ENCODE peak calls at places on chromosomes 16 and 17, in eight cellular contexts. F, M, Z, O, R, K, I and E are unnamed samples.

GRCh38 chr16:29909398-29909797 is 9.1 kb downstream of the ASPHD1 start:
- DNase-seq in F (no peak), M (no peak), Z (no peak), O (no peak), R (no peak), K (no peak), I (no peak), E (no peak)

GRCh38 chr16:76963614-76964315 is 227.2 kb upstream of the MON1B start:
- DNase-seq in F (no peak), M (no peak), Z (no peak), O (no peak), R (peak; percentile 80), K (no peak), I (no peak), E (peak; percentile 30)

GRCh38 chr16:19135896-19136438 is 22.2 kb downstream of the ITPRIPL2 start:
- DNase-seq in F (peak; percentile 93), M (peak; percentile 45), Z (no peak), O (peak; percentile 91), R (no peak), K (peak; percentile 46), I (peak; percentile 29), E (no peak)

GRCh38 chr17:58402047-58402446 is 15.3 kb downstream of the RNF43 start:
- DNase-seq in F (no peak), M (no peak), Z (peak; percentile 66), O (no peak), R (no peak), K (no peak), I (peak; percentile 47), E (no peak)

GRCh38 chr17:65198653-65199382 is 61.6 kb downstream of the RGS9 start:
- DNase-seq in F (no peak), M (no peak), Z (peak; percentile 78), O (no peak), R (peak; percentile 62), K (peak; percentile 74), I (peak; percentile 56), E (peak; percentile 75)

GRCh38 chr16:15643453-15644305 is 725 bp upstream of the MARF1 start:
- DNase-seq in F (peak; percentile 39), M (no peak), Z (peak; percentile 79), O (no peak), R (peak; percentile 55), K (peak; percentile 77), I (peak; percentile 79), E (peak; percentile 64)

GRCh38 chr17:82909322-82909904 is 69.6 kb upstream of the ZNF750 start:
- DNase-seq in F (no peak), M (no peak), Z (no peak), O (no peak), R (no peak), K (no peak), I (no peak), E (no peak)

GRCh38 chr17:66965801-66966528 is 1.5 kb downstream of the CACNG4 start:
- DNase-seq in F (peak; percentile 28), M (no peak), Z (no peak), O (no peak), R (peak; percentile 21), K (peak; percentile 29), I (no peak), E (no peak)

GRCh38 chr17:2939714-2940351 is 123.6 kb downstream of the OR1D5 start:
- DNase-seq in F (peak; percentile 67), M (peak; percentile 30), Z (no peak), O (peak; percentile 57), R (no peak), K (no peak), I (no peak), E (no peak)

GRCh38 chr17:18027280-18027679 is 11.7 kb downstream of the ATPAF2 start:
- DNase-seq in F (no peak), M (no peak), Z (no peak), O (no peak), R (no peak), K (no peak), I (no peak), E (no peak)

GRCh38 chr17:50349241-50349595 is 3.3 kb downstream of the XYLT2 start:
- DNase-seq in F (no peak), M (no peak), Z (no peak), O (peak; percentile 35), R (no peak), K (peak; percentile 1), I (no peak), E (no peak)

GRCh38 chr17:5198472-5198871 is 6.8 kb upstream of the ZNF594 start:
- DNase-seq in F (no peak), M (no peak), Z (no peak), O (no peak), R (no peak), K (no peak), I (no peak), E (peak; percentile 74)

GRCh38 chr17:41750866-41751265 is 16.4 kb upstream of the HAP1 start:
- DNase-seq in F (no peak), M (no peak), Z (no peak), O (no peak), R (no peak), K (no peak), I (no peak), E (no peak)

GRCh38 chr17:49575524-49576120 is at the start of gene NXPH3:
- DNase-seq in F (peak; percentile 50), M (peak; percentile 81), Z (peak; percentile 35), O (no peak), R (peak; percentile 64), K (peak; percentile 82), I (no peak), E (peak; percentile 67)

GRCh38 chr16:88684569-88685155 is 1.6 kb downstream of the SNAI3 start:
- DNase-seq in F (no peak), M (no peak), Z (no peak), O (no peak), R (no peak), K (no peak), I (no peak), E (no peak)

GRCh38 chr16:12721841-12722467 is 81.7 kb downstream of the CPPED1 start:
- DNase-seq in F (no peak), M (no peak), Z (no peak), O (no peak), R (no peak), K (no peak), I (peak; percentile 49), E (no peak)

GRCh38 chr16:54805648-54806047 is 125.0 kb upstream of the IRX5 start:
- DNase-seq in F (no peak), M (no peak), Z (no peak), O (no peak), R (no peak), K (no peak), I (no peak), E (no peak)

GRCh38 chr16:70473446-70474319 is 19.3 kb downstream of the FCSK start:
- DNase-seq in F (no peak), M (no peak), Z (no peak), O (peak; percentile 62), R (no peak), K (no peak), I (no peak), E (peak; percentile 36)

GRCh38 chr17:76957600-76958464 is 89.6 kb downstream of the MGAT5B start:
- DNase-seq in F (no peak), M (no peak), Z (peak; percentile 11), O (no peak), R (no peak), K (no peak), I (peak; percentile 32), E (no peak)

GRCh38 chr16:86044241-86044671 is 145.3 kb downstream of the IRF8 start:
- DNase-seq in F (no peak), M (peak; percentile 46), Z (peak; percentile 52), O (peak; percentile 55), R (no peak), K (peak; percentile 62), I (peak; percentile 22), E (peak; percentile 62)

GRCh38 chr16:61233718-61234117 is 802.5 kb downstream of the CDH8 start:
- DNase-seq in F (no peak), M (no peak), Z (no peak), O (no peak), R (no peak), K (no peak), I (no peak), E (no peak)

GRCh38 chr16:3155181-3155580 is 20.4 kb downstream of the ZNF213 start:
- DNase-seq in F (no peak), M (no peak), Z (no peak), O (no peak), R (no peak), K (no peak), I (no peak), E (no peak)
- TF ChIP-seq CTCF in F (no peak), M (no peak), Z (no peak), O (no peak), R (no peak), K (no peak), I (no peak), E (no peak)

GRCh38 chr16:4316732-4317461 is 1.0 kb downstream of the GLIS2 start:
- DNase-seq in F (peak; percentile 34), M (peak; percentile 74), Z (peak; percentile 79), O (peak; percentile 79), R (no peak), K (peak; percentile 56), I (peak; percentile 39), E (no peak)

GRCh38 chr16:4320030-4320429 is 4.2 kb downstream of the GLIS2 start:
- DNase-seq in F (peak; percentile 25), M (peak; percentile 63), Z (no peak), O (peak; percentile 70), R (no peak), K (no peak), I (no peak), E (no peak)

GRCh38 chr16:4319454-4319853 is 3.6 kb downstream of the GLIS2 start:
- DNase-seq in F (peak; percentile 59), M (no peak), Z (no peak), O (peak; percentile 78), R (peak; percentile 47), K (no peak), I (no peak), E (peak; percentile 75)

GRCh38 chr16:4317471-4318170 is 1.8 kb downstream of the GLIS2 start:
- DNase-seq in F (peak; percentile 22), M (no peak), Z (peak; percentile 62), O (peak; percentile 74), R (no peak), K (peak; percentile 63), I (peak; percentile 53), E (no peak)

GRCh38 chr16:4318171-4318910 is 2.5 kb downstream of the GLIS2 start:
- DNase-seq in F (no peak), M (no peak), Z (peak; percentile 63), O (no peak), R (no peak), K (no peak), I (peak; percentile 46), E (no peak)
- H3K4me3 ChIP-seq in F (no peak overlapping the region), M (peak overlapping the region; percentile 93), Z (peak overlapping the region; percentile 86), O (peak overlapping the region; percentile 61), R (no peak overlapping the region), K (no peak overlapping the region), I (peak overlapping the region; percentile 0), E (no peak overlapping the region)

DNA sequence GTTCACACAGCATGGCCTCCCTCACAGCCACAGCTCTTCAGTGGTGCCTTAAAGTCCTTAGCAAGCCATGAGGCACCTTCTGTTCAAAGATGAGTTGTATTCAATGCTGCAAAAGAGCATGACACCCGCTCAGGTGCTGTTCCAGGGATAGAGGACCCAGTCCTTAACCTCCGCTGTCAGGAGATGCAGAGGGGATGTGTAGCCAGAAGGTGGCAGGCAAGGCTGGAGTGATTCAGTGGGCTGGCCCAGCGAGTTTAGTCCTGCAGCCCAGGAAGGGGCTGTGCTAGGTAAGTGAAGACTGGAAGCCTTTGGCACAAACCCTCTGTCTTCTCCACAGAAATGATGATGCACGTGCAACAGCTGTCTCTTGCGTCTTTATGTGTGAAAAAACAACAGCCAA is 25.0 kb upstream of the ADAM11 start:
- DNase-seq in F (no peak), M (no peak), Z (no peak), O (no peak), R (no peak), K (peak; percentile 37), I (peak; percentile 7), E (no peak)
- TF ChIP-seq CTCF in F (no peak), M (no peak), Z (peak; percentile 18), O (peak; percentile 9), R (peak; percentile 10), K (peak; percentile 30), I (peak; percentile 48), E (no peak)

GRCh38 chr16:84138824-84139627 is 6.0 kb downstream of the HSDL1 start:
- DNase-seq in F (no peak), M (no peak), Z (peak; percentile 51), O (no peak), R (peak; percentile 86), K (peak; percentile 67), I (peak; percentile 58), E (peak; percentile 89)
- H3K4me3 ChIP-seq in F (no peak overlapping the region), M (no peak overlapping the region), Z (no peak overlapping the region), O (no peak overlapping the region), R (peak overlapping the region; percentile 16), K (no peak overlapping the region), I (no peak overlapping the region), E (no peak overlapping the region)